ENCODE peak calls at places on chromosomes 6 and 20, in eight cellular contexts. B, I, Y, J, D, Q, G and U are unnamed samples.

GRCh38 chr20:61975411-61975810 is 90.3 kb downstream of the TAF4 start:
- DNase-seq in B (no peak), I (no peak), Y (no peak), J (no peak), D (no peak), Q (no peak), G (no peak), U (no peak)

GRCh38 chr6:109875973-109876372 is 102.1 kb upstream of the GPR6 start:
- DNase-seq in B (no peak), I (no peak), Y (no peak), J (no peak), D (no peak), Q (no peak), G (no peak), U (no peak)

GRCh38 chr20:63225082-63225454 is 9.1 kb upstream of the YTHDF1 start:
- DNase-seq in B (no peak), I (no peak), Y (no peak), J (no peak), D (peak; percentile 26), Q (no peak), G (no peak), U (no peak)

GRCh38 chr6:98539669-98540207 is 294.6 kb upstream of the POU3F2 start:
- DNase-seq in B (peak; percentile 16), I (no peak), Y (no peak), J (no peak), D (no peak), Q (no peak), G (no peak), U (no peak)

GRCh38 chr20:54040528-54040927 is 29.9 kb downstream of the BCAS1 start:
- DNase-seq in B (no peak), I (no peak), Y (no peak), J (no peak), D (no peak), Q (no peak), G (no peak), U (no peak)

GRCh38 chr20:40897177-40897700 is 131.4 kb upstream of the TOP1 start:
- DNase-seq in B (no peak), I (no peak), Y (no peak), J (no peak), D (no peak), Q (no peak), G (no peak), U (peak; percentile 18)

GRCh38 chr6:81909981-81910910 is 157.8 kb upstream of the TENT5A start:
- DNase-seq in B (no peak), I (no peak), Y (no peak), J (no peak), D (peak; percentile 69), Q (no peak), G (no peak), U (no peak)

GRCh38 chr6:158648682-158649131 is 1.1 kb upstream of the SYTL3 start:
- DNase-seq in B (peak; percentile 85), I (no peak), Y (no peak), J (no peak), D (peak; percentile 96), Q (no peak), G (peak; percentile 73), U (no peak)

GRCh38 chr6:118625833-118626232 is 25.6 kb downstream of the CEP85L start:
- DNase-seq in B (no peak), I (no peak), Y (no peak), J (no peak), D (no peak), Q (no peak), G (no peak), U (no peak)

GRCh38 chr20:20083796-20084195 is 31.5 kb downstream of the CFAP61 start:
- DNase-seq in B (peak; percentile 61), I (no peak), Y (no peak), J (no peak), D (peak; percentile 20), Q (peak; percentile 33), G (no peak), U (no peak)

GRCh38 chr6:167338551-167339117 is 13.7 kb downstream of the TTLL2 start:
- DNase-seq in B (no peak), I (no peak), Y (no peak), J (no peak), D (no peak), Q (no peak), G (no peak), U (no peak)

GRCh38 chr6:10567256-10568041 is 46.3 kb downstream of the GCNT2 start:
- DNase-seq in B (no peak), I (no peak), Y (no peak), J (no peak), D (no peak), Q (no peak), G (no peak), U (no peak)

GRCh38 chr6:140684776-140685550 is 1310.5 kb upstream of the CITED2 start:
- DNase-seq in B (no peak), I (no peak), Y (no peak), J (no peak), D (no peak), Q (peak; percentile 61), G (no peak), U (no peak)

GRCh38 chr6:484729-485111 is 93.2 kb downstream of the IRF4 start:
- DNase-seq in B (no peak), I (no peak), Y (no peak), J (no peak), D (no peak), Q (no peak), G (no peak), U (no peak)

GRCh38 chr6:42372699-42373098 is 79.0 kb downstream of the TRERF1 start:
- DNase-seq in B (no peak), I (no peak), Y (no peak), J (no peak), D (no peak), Q (no peak), G (no peak), U (no peak)

GRCh38 chr6:136547871-136548270 is 2.4 kb downstream of the MAP7 start:
- DNase-seq in B (no peak), I (no peak), Y (no peak), J (no peak), D (no peak), Q (no peak), G (no peak), U (no peak)

GRCh38 chr6:136549359-136550044 is 720 bp downstream of the MAP7 start:
- DNase-seq in B (no peak), I (peak; percentile 19), Y (peak; percentile 74), J (peak; percentile 42), D (no peak), Q (no peak), G (peak; percentile 11), U (peak; percentile 25)

GRCh38 chr6:136546321-136546720 is 3.9 kb downstream of the MAP7 start:
- DNase-seq in B (no peak), I (no peak), Y (no peak), J (no peak), D (no peak), Q (no peak), G (no peak), U (no peak)

GRCh38 chr6:136548582-136549330 is 1.5 kb downstream of the MAP7 start:
- DNase-seq in B (no peak), I (no peak), Y (no peak), J (no peak), D (no peak), Q (no peak), G (no peak), U (no peak)

DNA sequence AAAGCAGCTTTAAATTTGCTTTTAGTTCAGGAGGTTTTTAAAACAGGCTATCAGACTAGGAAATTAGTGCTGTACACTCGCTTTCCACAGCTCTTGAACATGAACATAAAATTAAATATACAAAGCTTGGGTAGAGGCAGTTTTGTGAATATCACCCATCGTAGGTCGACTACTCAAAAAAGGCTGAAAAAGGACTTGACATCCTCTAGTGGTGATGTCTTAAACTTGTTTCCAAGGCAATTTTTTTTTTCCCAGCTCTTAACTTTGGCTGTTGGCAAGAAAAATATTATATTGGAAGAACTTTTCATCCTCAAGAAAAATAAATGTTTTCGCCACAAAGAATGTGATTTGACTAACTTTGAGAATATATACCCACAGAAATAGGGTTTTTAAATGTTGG is 2.9 kb downstream of the MAP7 start:
- DNase-seq in B (peak; percentile 25), I (no peak), Y (no peak), J (no peak), D (peak; percentile 45), Q (no peak), G (no peak), U (no peak)
- TF ChIP-seq CTCF in B (peak; percentile 56), I (peak; percentile 39), Y (no peak), J (no peak), D (peak; percentile 84), Q (peak; percentile 22), G (peak; percentile 56), U (peak; percentile 63)

GRCh38 chr6:130515306-130515705 is 149.5 kb downstream of the TMEM200A start:
- DNase-seq in B (no peak), I (no peak), Y (no peak), J (no peak), D (peak; percentile 36), Q (no peak), G (no peak), U (no peak)
- TF ChIP-seq CTCF in B (no peak), I (no peak), Y (no peak), J (no peak), D (no peak), Q (no peak), G (no peak), U (no peak)

DNA sequence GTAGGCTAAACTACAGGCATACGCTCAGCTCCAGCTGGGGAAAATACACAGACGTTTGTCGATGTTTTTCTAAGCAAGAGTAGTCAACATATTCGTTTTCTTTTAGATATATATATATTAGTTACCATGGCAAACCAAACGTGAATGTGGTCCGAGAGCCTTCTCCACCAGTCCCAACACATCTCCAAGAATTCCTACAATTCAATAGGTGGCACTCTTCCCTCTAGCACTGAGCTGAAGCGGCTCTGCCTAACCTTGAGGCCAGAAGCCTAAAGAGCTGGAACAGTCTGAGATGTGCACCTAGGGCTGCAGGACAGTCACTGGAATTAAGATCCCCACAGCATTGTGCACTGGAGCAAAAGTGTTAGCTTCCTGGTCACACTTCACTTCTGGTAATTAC is 70.3 kb upstream of the BEND3 start:
- DNase-seq in B (no peak), I (no peak), Y (no peak), J (no peak), D (peak; percentile 6), Q (peak; percentile 22), G (no peak), U (peak; percentile 9)
- TF ChIP-seq CTCF in B (no peak), I (no peak), Y (no peak), J (no peak), D (peak; percentile 8), Q (peak; percentile 16), G (no peak), U (peak; percentile 25)

DNA sequence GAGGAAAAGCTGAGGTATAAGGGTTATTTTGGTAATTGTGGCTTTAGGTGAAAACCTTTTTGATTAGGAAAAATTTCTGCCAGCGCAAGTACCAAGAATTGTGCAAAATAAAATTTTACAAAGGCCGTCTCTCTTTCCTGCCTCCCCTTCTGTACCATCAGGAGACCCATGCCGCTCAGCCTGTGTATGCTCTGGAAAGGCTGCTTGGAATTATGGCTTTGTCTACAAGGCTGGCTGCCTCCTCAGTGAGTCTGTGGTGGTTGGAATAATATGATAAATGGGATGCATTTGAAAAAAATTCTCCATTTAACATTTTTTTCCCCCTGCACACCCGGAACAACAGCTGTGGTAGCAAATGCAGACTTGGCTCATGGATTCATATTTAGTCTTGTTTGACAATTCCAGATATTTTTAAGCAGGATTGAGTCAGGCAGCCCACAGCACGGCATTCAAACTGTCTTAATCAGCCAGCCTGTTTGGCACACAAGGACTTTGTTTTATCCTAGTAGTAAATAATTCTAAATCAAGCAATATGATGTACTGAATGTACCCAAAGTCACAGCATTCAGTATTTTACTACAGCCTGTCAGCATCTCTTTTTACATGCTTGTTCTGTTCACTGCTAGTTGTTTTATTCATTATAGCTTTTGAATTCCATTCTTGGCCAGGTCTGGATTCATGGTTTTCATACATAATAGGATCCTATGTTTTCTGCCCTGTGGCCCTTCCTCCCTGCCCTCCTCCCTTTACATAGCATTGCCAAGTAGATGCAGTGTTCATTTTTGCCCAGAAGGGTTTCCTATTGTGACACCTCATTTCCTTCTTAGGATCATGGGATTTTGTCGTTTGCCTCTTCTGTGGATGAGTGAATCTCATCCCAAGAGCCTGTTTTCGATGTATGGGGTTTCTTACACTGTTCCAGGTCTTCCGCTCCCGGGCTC is 68.0 kb downstream of the LRRC1 start:
- DNase-seq in B (no peak), I (no peak), Y (no peak), J (no peak), D (peak; percentile 96), Q (peak; percentile 31), G (no peak), U (no peak)
- TF ChIP-seq CTCF in B (no peak), I (no peak), Y (no peak), J (no peak), D (no peak), Q (no peak), G (no peak), U (no peak)